ENCODE peak calls at places on chromosomes 3 and 15, in seven cellular contexts. One of them, this sample, is unnamed.

GRCh38 chr3:53516339-53516738 is 21.9 kb downstream of the CACNA1D start:
- DNase-seq in SW 1271: no peak
- DNase-seq in heart left ventricle: no peak
- DNase-seq in psoas muscle: no peak
- DNase-seq in memory B cell: no peak
- DNase-seq in aorta: no peak
- DNase-seq in kidney glomerular epithelial cell: no peak
- DNase-seq in this sample: no peak

GRCh38 chr3:100600181-100601042 is 9.0 kb upstream of the ADGRG7 start:
- DNase-seq in SW 1271: no peak
- DNase-seq in heart left ventricle: no peak
- DNase-seq in psoas muscle: no peak
- DNase-seq in memory B cell: no peak
- DNase-seq in aorta: no peak
- DNase-seq in kidney glomerular epithelial cell: no peak
- DNase-seq in this sample: no peak

GRCh38 chr3:16884748-16885587 is at the start of gene PLCL2:
- DNase-seq in SW 1271: no peak
- DNase-seq in heart left ventricle: peak
- DNase-seq in psoas muscle: peak
- DNase-seq in memory B cell: peak
- DNase-seq in aorta: peak
- DNase-seq in kidney glomerular epithelial cell: no peak
- DNase-seq in this sample: peak

GRCh38 chr15:46857103-46857502 is 860.2 kb upstream of the SEMA6D start:
- DNase-seq in SW 1271: no peak
- DNase-seq in heart left ventricle: no peak
- DNase-seq in psoas muscle: no peak
- DNase-seq in memory B cell: no peak
- DNase-seq in aorta: no peak
- DNase-seq in kidney glomerular epithelial cell: no peak
- DNase-seq in this sample: no peak

GRCh38 chr3:5016218-5017161 is 37.3 kb downstream of the BHLHE40 start:
- DNase-seq in SW 1271: peak
- DNase-seq in heart left ventricle: no peak
- DNase-seq in psoas muscle: no peak
- DNase-seq in memory B cell: no peak
- DNase-seq in aorta: no peak
- DNase-seq in kidney glomerular epithelial cell: peak
- DNase-seq in this sample: peak

GRCh38 chr3:166362698-166363097 is 525.5 kb upstream of the BCHE start:
- DNase-seq in SW 1271: no peak
- DNase-seq in heart left ventricle: no peak
- DNase-seq in psoas muscle: no peak
- DNase-seq in memory B cell: no peak
- DNase-seq in aorta: no peak
- DNase-seq in kidney glomerular epithelial cell: no peak
- DNase-seq in this sample: no peak

GRCh38 chr3:86961297-86961696 is 29.7 kb downstream of the VGLL3 start:
- DNase-seq in SW 1271: no peak
- DNase-seq in heart left ventricle: no peak
- DNase-seq in psoas muscle: no peak
- DNase-seq in memory B cell: no peak
- DNase-seq in aorta: no peak
- DNase-seq in kidney glomerular epithelial cell: peak
- DNase-seq in this sample: no peak

GRCh38 chr15:32668942-32669341 is 27.4 kb downstream of the SCG5 start:
- DNase-seq in SW 1271: no peak
- DNase-seq in heart left ventricle: no peak
- DNase-seq in psoas muscle: no peak
- DNase-seq in memory B cell: no peak
- DNase-seq in aorta: no peak
- DNase-seq in kidney glomerular epithelial cell: no peak
- DNase-seq in this sample: no peak

GRCh38 chr15:57031605-57032004 is 113.2 kb downstream of the TCF12 start:
- DNase-seq in SW 1271: no peak
- DNase-seq in heart left ventricle: peak
- DNase-seq in psoas muscle: no peak
- DNase-seq in memory B cell: no peak
- DNase-seq in aorta: no peak
- DNase-seq in kidney glomerular epithelial cell: no peak
- DNase-seq in this sample: no peak

GRCh38 chr15:41871175-41871905 is 22.5 kb downstream of the SPTBN5 start:
- DNase-seq in SW 1271: no peak
- DNase-seq in heart left ventricle: no peak
- DNase-seq in psoas muscle: no peak
- DNase-seq in memory B cell: no peak
- DNase-seq in aorta: no peak
- DNase-seq in kidney glomerular epithelial cell: no peak
- DNase-seq in this sample: no peak

GRCh38 chr3:71859128-71859519 is 74.2 kb upstream of the PROK2 start:
- DNase-seq in SW 1271: no peak
- DNase-seq in heart left ventricle: no peak
- DNase-seq in psoas muscle: no peak
- DNase-seq in memory B cell: no peak
- DNase-seq in aorta: no peak
- DNase-seq in kidney glomerular epithelial cell: peak
- DNase-seq in this sample: no peak

GRCh38 chr3:71724584-71725278 is 471 bp downstream of the EIF4E3 start:
- DNase-seq in SW 1271: no peak
- DNase-seq in heart left ventricle: peak
- DNase-seq in psoas muscle: peak
- DNase-seq in memory B cell: peak
- DNase-seq in aorta: peak
- DNase-seq in kidney glomerular epithelial cell: no peak
- DNase-seq in this sample: peak

GRCh38 chr3:535566-536416 is 339.2 kb downstream of the CHL1 start:
- DNase-seq in SW 1271: no peak
- DNase-seq in heart left ventricle: no peak
- DNase-seq in psoas muscle: peak
- DNase-seq in memory B cell: no peak
- DNase-seq in aorta: peak
- DNase-seq in kidney glomerular epithelial cell: no peak
- DNase-seq in this sample: no peak

GRCh38 chr15:38560456-38560926 is 4.1 kb downstream of the RASGRP1 start:
- DNase-seq in SW 1271: no peak
- DNase-seq in heart left ventricle: no peak
- DNase-seq in psoas muscle: no peak
- DNase-seq in memory B cell: no peak
- DNase-seq in aorta: no peak
- DNase-seq in kidney glomerular epithelial cell: no peak
- DNase-seq in this sample: no peak

GRCh38 chr15:44029003-44029402 is 166.1 kb downstream of the FRMD5 start:
- DNase-seq in SW 1271: no peak
- DNase-seq in heart left ventricle: no peak
- DNase-seq in psoas muscle: no peak
- DNase-seq in memory B cell: no peak
- DNase-seq in aorta: no peak
- DNase-seq in kidney glomerular epithelial cell: no peak
- DNase-seq in this sample: no peak

GRCh38 chr3:94293793-94294195 is 230.9 kb downstream of the NSUN3 start:
- DNase-seq in SW 1271: no peak
- DNase-seq in heart left ventricle: no peak
- DNase-seq in psoas muscle: no peak
- DNase-seq in memory B cell: no peak
- DNase-seq in aorta: no peak
- DNase-seq in kidney glomerular epithelial cell: peak
- DNase-seq in this sample: no peak

GRCh38 chr15:66795851-66796250 is 93.8 kb downstream of the SMAD6 start:
- DNase-seq in SW 1271: no peak
- DNase-seq in heart left ventricle: no peak
- DNase-seq in psoas muscle: no peak
- DNase-seq in memory B cell: no peak
- DNase-seq in aorta: no peak
- DNase-seq in kidney glomerular epithelial cell: no peak
- DNase-seq in this sample: no peak

GRCh38 chr3:138066383-138066782 is 49.0 kb downstream of the DZIP1L start:
- DNase-seq in SW 1271: no peak
- DNase-seq in heart left ventricle: no peak
- DNase-seq in psoas muscle: no peak
- DNase-seq in memory B cell: no peak
- DNase-seq in aorta: no peak
- DNase-seq in kidney glomerular epithelial cell: no peak
- DNase-seq in this sample: no peak

GRCh38 chr15:82105458-82106205 is 59.8 kb upstream of the MEX3B start:
- DNase-seq in SW 1271: no peak
- DNase-seq in heart left ventricle: no peak
- DNase-seq in psoas muscle: no peak
- DNase-seq in memory B cell: no peak
- DNase-seq in aorta: no peak
- DNase-seq in kidney glomerular epithelial cell: peak
- DNase-seq in this sample: no peak

GRCh38 chr3:188881954-188882641 is 289.7 kb upstream of the TPRG1 start:
- DNase-seq in SW 1271: peak
- DNase-seq in heart left ventricle: no peak
- DNase-seq in psoas muscle: no peak
- DNase-seq in memory B cell: no peak
- DNase-seq in aorta: no peak
- DNase-seq in kidney glomerular epithelial cell: peak
- DNase-seq in this sample: no peak

GRCh38 chr15:95377251-95377852 is 953.1 kb upstream of the NR2F2 start:
- DNase-seq in SW 1271: no peak
- DNase-seq in heart left ventricle: no peak
- DNase-seq in psoas muscle: no peak
- DNase-seq in memory B cell: no peak
- DNase-seq in aorta: no peak
- DNase-seq in kidney glomerular epithelial cell: no peak
- DNase-seq in this sample: no peak

GRCh38 chr3:196774191-196774820 is 34.6 kb downstream of the PAK2 start:
- DNase-seq in SW 1271: no peak
- DNase-seq in heart left ventricle: no peak
- DNase-seq in psoas muscle: no peak
- DNase-seq in memory B cell: no peak
- DNase-seq in aorta: no peak
- DNase-seq in kidney glomerular epithelial cell: no peak
- DNase-seq in this sample: no peak

GRCh38 chr3:42177068-42177800 is 86.1 kb downstream of the TRAK1 start:
- DNase-seq in SW 1271: no peak
- DNase-seq in heart left ventricle: no peak
- DNase-seq in psoas muscle: no peak
- DNase-seq in memory B cell: no peak
- DNase-seq in aorta: no peak
- DNase-seq in kidney glomerular epithelial cell: no peak
- DNase-seq in this sample: no peak

GRCh38 chr3:80542476-80542875 is 774.7 kb upstream of the ROBO1 start:
- DNase-seq in SW 1271: no peak
- DNase-seq in heart left ventricle: no peak
- DNase-seq in psoas muscle: no peak
- DNase-seq in memory B cell: no peak
- DNase-seq in aorta: no peak
- DNase-seq in kidney glomerular epithelial cell: no peak
- DNase-seq in this sample: no peak

GRCh38 chr3:134468519-134468918 is 17.3 kb downstream of the ANAPC13 start:
- DNase-seq in SW 1271: no peak
- DNase-seq in heart left ventricle: no peak
- DNase-seq in psoas muscle: no peak
- DNase-seq in memory B cell: no peak
- DNase-seq in aorta: no peak
- DNase-seq in kidney glomerular epithelial cell: no peak
- DNase-seq in this sample: no peak

GRCh38 chr3:17841190-17841828 is 98.9 kb upstream of the TBC1D5 start:
- DNase-seq in SW 1271: peak
- DNase-seq in heart left ventricle: peak
- DNase-seq in psoas muscle: peak
- DNase-seq in memory B cell: peak
- DNase-seq in aorta: peak
- DNase-seq in kidney glomerular epithelial cell: peak
- DNase-seq in this sample: peak

GRCh38 chr3:124557433-124558232 is 172.6 kb upstream of the UMPS start:
- DNase-seq in SW 1271: no peak
- DNase-seq in heart left ventricle: no peak
- DNase-seq in psoas muscle: no peak
- DNase-seq in memory B cell: no peak
- DNase-seq in aorta: no peak
- DNase-seq in kidney glomerular epithelial cell: peak
- DNase-seq in this sample: no peak

GRCh38 chr3:149536429-149536828 is 61.9 kb downstream of the TM4SF4 start:
- DNase-seq in SW 1271: no peak
- DNase-seq in heart left ventricle: peak
- DNase-seq in psoas muscle: peak
- DNase-seq in memory B cell: no peak
- DNase-seq in aorta: peak
- DNase-seq in kidney glomerular epithelial cell: peak
- DNase-seq in this sample: no peak

GRCh38 chr3:48399387-48400172 is 27.6 kb downstream of the FBXW12 start:
- DNase-seq in SW 1271: no peak
- DNase-seq in heart left ventricle: no peak
- DNase-seq in psoas muscle: no peak
- DNase-seq in memory B cell: peak
- DNase-seq in aorta: peak
- DNase-seq in kidney glomerular epithelial cell: no peak
- DNase-seq in this sample: no peak

GRCh38 chr3:130480736-130481135 is 36.2 kb upstream of the COL6A6 start:
- DNase-seq in SW 1271: no peak
- DNase-seq in heart left ventricle: peak
- DNase-seq in psoas muscle: no peak
- DNase-seq in memory B cell: no peak
- DNase-seq in aorta: no peak
- DNase-seq in kidney glomerular epithelial cell: no peak
- DNase-seq in this sample: no peak

GRCh38 chr3:128273116-128273840 is 120.0 kb downstream of the EEFSEC start:
- DNase-seq in SW 1271: no peak
- DNase-seq in heart left ventricle: peak
- DNase-seq in psoas muscle: no peak
- DNase-seq in memory B cell: no peak
- DNase-seq in aorta: no peak
- DNase-seq in kidney glomerular epithelial cell: no peak
- DNase-seq in this sample: no peak

GRCh38 chr3:180617049-180617448 is 15.1 kb downstream of the TTC14 start:
- DNase-seq in SW 1271: no peak
- DNase-seq in heart left ventricle: no peak
- DNase-seq in psoas muscle: no peak
- DNase-seq in memory B cell: no peak
- DNase-seq in aorta: no peak
- DNase-seq in kidney glomerular epithelial cell: no peak
- DNase-seq in this sample: no peak

This sample was measured in T-helper 17 cell.